ENCODE peak calls at places on chromosomes 1 and 21, in ten cellular contexts. F is brain microvascular endothelial cell, Q is left ventricle myocardium inferior, A is ascending aorta, C is A549, D is right lobe of liver, H is astrocyte of the spinal cord, O is cardiac fibroblast, J is tibial artery, Z is transverse colon. P is an unnamed sample.

GRCh38 chr1:2330511-2331199 is 60.7 kb downstream of the MORN1 start:
- DNase-seq in F (peak), Q (no peak), A (no peak), C (no peak), D (no peak), H (peak), O (peak), J (peak), Z (peak), P (no peak)

GRCh38 chr1:17141441-17142197 is 22.4 kb upstream of the PADI2 start:
- DNase-seq in F (no peak), Q (no peak), A (no peak), C (no peak), D (no peak), H (no peak), O (no peak), J (no peak), Z (no peak), P (no peak)

GRCh38 chr1:10866314-10867091 is 70.1 kb upstream of the CASZ1 start:
- DNase-seq in F (peak), Q (no peak), A (no peak), C (no peak), D (peak), H (no peak), O (peak), J (no peak), Z (peak), P (no peak)

GRCh38 chr1:115462677-115463076 is 124.6 kb upstream of the NGF start:
- DNase-seq in F (no peak), Q (no peak), A (no peak), C (no peak), D (no peak), H (no peak), O (no peak), J (no peak), Z (no peak), P (no peak)

GRCh38 chr1:75134939-75135828 is 996 bp downstream of the LHX8 start:
- DNase-seq in F (no peak), Q (no peak), A (no peak), C (no peak), D (no peak), H (peak), O (peak), J (no peak), Z (no peak), P (no peak)

GRCh38 chr1:85397490-85398044 is 67.4 kb downstream of the DDAH1 start:
- DNase-seq in F (no peak), Q (no peak), A (no peak), C (no peak), D (no peak), H (no peak), O (no peak), J (no peak), Z (no peak), P (no peak)

GRCh38 chr1:17200756-17201155 is 4.2 kb upstream of the PADI1 start:
- DNase-seq in F (no peak), Q (no peak), A (no peak), C (no peak), D (no peak), H (no peak), O (no peak), J (no peak), Z (no peak), P (no peak)

GRCh38 chr1:21304488-21304887 is 14.2 kb upstream of the ECE1 start:
- DNase-seq in F (no peak), Q (no peak), A (no peak), C (no peak), D (no peak), H (no peak), O (no peak), J (no peak), Z (no peak), P (no peak)

DNA sequence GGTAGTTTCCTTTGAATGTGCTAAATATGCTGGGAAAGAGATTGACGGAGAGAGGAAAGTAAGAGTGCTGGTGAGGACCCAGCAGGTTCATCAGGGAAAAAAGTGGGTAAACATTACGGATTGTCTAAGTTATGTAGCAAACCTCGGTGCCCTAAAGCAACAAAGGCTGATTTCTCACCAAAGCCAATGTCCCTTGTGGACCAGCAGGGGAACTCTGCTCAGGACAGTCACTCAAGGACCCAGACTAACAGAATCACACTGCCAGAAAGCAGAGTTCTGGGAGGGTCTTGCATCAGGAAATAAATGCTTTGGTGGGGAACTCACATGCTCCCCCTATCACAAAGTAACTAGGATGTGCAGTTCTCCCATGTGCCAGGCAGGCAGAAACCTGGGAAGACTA is 1.7 kb upstream of the IKBKE start:
- DNase-seq in F (no peak), Q (no peak), A (no peak), C (no peak), D (no peak), H (no peak), O (no peak), J (no peak), Z (no peak), P (no peak)
- TF ChIP-seq CTCF in F (no peak), Q (no peak), A (no peak), C (no peak), D (no peak), H (no peak), O (no peak), J (no peak), Z (no peak), P (no peak)

GRCh38 chr1:154324669-154325582 is at the start of gene ATP8B2:
- DNase-seq in F (peak), Q (peak), A (no peak), C (peak), D (peak), H (peak), O (peak), J (peak), Z (peak), P (no peak)

GRCh38 chr1:154327466-154328317 is 2.4 kb downstream of the ATP8B2 start:
- DNase-seq in F (no peak), Q (no peak), A (no peak), C (no peak), D (no peak), H (no peak), O (no peak), J (no peak), Z (peak), P (no peak)

GRCh38 chr1:154326546-154327465 is 1.5 kb downstream of the ATP8B2 start:
- DNase-seq in F (peak), Q (peak), A (peak), C (no peak), D (no peak), H (peak), O (peak), J (peak), Z (no peak), P (no peak)

GRCh38 chr1:154324241-154324640 is 1.1 kb upstream of the ATP8B2 start:
- DNase-seq in F (no peak), Q (no peak), A (no peak), C (no peak), D (no peak), H (no peak), O (no peak), J (no peak), Z (no peak), P (no peak)

GRCh38 chr1:154325583-154326545 is 539 bp downstream of the ATP8B2 start:
- DNase-seq in F (peak), Q (peak), A (no peak), C (peak), D (peak), H (peak), O (peak), J (peak), Z (peak), P (no peak)
- H3K4me3 ChIP-seq in F (peak), Q (peak), A (peak), C (peak), D (peak), H (peak), O (peak), J (peak), Z (peak), P (no peak)

DNA sequence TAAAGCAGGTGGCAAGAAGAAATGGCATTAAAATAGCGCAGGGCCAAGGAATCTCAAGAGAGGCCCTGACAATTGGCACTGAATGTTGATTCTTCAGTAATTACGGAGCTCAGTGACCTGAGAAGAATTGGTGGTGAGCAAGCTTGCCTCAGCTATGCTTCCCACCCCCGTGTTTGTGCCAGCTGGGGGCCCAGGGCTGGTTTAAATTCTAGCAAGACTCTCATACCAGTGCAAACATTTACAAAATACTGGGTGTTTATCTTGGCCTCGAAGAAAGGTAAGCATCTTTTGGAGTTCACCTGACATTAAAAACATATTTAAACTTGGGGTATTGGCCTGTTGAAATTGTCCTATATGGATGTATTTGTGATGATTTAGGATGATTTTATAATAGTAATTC is 296.7 kb upstream of the USP25 start:
- DNase-seq in F (no peak), Q (no peak), A (no peak), C (no peak), D (no peak), H (peak), O (no peak), J (no peak), Z (no peak), P (no peak)
- TF ChIP-seq CTCF in F (no peak), Q (no peak), A (no peak), C (no peak), D (no peak), H (no peak), O (no peak), J (no peak), Z (no peak), P (no peak)

GRCh38 chr1:47432071-47433036 is 5.5 kb upstream of the FOXD2 start:
- DNase-seq in F (peak), Q (peak), A (no peak), C (peak), D (no peak), H (peak), O (peak), J (peak), Z (peak), P (no peak)
- H3K4me3 ChIP-seq in F (peak), Q (peak), A (no peak), C (no peak), D (no peak), H (no peak), O (peak), J (no peak), Z (peak), P (no peak)

DNA sequence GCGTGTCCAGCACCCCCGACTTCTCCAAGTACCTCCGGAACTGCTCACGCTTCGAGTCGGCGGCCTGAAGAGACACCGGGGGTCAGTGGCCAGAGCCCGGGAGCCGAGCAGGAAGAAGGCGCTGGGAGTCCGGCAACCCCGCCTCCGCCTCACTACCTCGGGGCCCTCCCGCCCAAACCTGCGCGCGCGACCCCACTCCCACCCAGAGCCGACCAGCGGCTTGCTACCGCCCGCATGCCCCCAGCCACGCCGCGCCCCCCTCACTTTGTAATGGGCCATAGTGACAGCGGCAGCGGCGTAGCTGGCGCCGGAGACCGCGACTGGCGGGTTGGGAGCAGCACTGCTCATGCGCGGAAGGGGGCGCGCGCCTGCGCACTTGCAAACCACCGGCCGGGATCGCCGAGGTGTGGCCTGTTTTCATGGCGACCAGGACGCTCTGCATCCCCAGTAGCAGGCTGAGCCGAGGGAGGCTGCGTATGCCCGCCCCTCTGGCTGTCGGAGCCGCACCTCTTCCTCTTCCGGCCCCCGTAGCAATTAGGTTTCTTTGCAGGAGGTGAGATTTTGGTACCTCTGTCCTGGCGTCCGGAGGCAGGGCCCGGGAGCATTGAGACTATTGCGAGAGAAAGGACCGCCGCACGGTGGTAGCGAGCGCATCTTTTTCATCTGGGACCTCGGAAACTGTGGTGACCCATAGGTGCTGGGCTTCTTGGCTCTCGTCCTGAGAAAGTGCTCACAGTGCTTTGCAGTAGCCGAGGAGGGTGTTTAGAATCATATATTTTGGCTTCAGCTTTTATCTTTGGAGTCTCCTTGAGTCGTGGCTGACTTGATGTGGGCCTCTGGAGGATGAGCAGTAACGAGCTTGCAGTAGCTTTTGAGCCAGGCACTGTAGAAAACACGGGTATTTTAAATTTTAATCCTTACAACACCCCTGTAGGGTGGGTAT is at the start of gene MYCBP:
- DNase-seq in F (peak), Q (peak), A (peak), C (peak), D (peak), H (peak), O (peak), J (peak), Z (peak), P (peak)
- TF ChIP-seq CTCF in F (peak), Q (peak), A (no peak), C (no peak), D (no peak), H (no peak), O (peak), J (peak), Z (peak), P (no peak)

DNA sequence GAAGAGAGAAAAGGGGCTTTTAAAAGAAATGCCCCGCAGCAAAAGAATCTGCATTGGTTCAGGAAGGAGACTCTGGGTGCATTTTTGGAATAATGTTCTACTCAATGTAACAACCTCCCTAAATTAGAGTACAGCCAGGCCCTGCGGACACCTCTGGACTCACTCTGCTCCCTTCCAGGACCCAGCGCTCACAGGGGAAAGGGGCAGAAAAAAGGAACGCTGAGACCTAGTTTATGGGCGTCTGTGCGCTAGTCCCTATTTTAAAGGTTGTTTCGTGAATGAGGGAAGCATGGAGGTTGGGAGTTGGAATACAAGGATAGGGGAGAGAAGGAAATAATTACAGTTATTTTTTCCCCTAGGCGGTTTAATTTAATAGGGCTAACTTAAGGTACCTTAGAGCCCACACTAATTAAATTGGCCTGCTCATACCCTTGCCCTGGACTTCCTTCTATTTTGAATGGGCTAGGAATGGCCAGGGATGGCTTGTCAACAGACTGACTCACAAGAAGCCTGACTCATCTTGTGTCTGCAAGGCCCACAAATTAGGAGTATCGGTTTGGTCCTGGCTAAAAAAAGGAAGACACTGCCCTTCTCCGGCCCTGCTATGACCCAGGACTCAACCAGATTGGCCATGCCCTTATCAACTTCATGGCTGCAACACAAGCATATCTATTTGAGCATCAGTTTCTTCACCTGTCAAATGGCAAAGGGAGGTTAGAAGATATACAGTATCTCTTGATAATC is 1.9 kb upstream of the SSBP3 start:
- DNase-seq in F (peak), Q (no peak), A (no peak), C (peak), D (no peak), H (peak), O (peak), J (no peak), Z (no peak), P (no peak)
- H3K4me3 ChIP-seq in F (peak), Q (peak), A (no peak), C (peak), D (no peak), H (no peak), O (no peak), J (no peak), Z (no peak), P (no peak)

GRCh38 chr1:160767417-160768294 is 28.3 kb upstream of the LY9 start:
- DNase-seq in F (no peak), Q (no peak), A (no peak), C (no peak), D (no peak), H (no peak), O (no peak), J (no peak), Z (no peak), P (no peak)

GRCh38 chr1:160763993-160764392 is 24.9 kb downstream of the SLAMF7 start:
- DNase-seq in F (no peak), Q (no peak), A (no peak), C (no peak), D (no peak), H (no peak), O (no peak), J (no peak), Z (no peak), P (no peak)

GRCh38 chr1:160773088-160773487 is 22.9 kb upstream of the LY9 start:
- DNase-seq in F (no peak), Q (no peak), A (no peak), C (no peak), D (no peak), H (no peak), O (no peak), J (no peak), Z (no peak), P (no peak)

DNA sequence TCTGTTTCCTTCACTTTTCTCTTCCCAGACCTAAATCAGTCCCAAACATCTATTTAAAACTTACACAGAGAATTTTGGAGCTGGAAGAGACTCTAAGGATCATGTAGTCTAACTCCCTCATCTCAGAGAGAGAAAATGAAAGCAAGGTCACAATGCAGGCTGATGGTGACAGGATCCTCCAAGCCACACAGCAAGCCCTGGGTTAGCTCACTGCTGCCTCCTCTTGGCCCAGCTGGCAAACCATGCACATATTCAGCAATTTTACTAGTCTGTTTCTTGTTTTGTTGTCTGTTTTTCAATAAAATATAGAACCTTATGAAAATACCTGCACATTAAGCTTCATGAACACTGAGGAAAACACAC is 27.7 kb upstream of the LY9 start:
- DNase-seq in F (peak), Q (peak), A (no peak), C (no peak), D (peak), H (no peak), O (peak), J (no peak), Z (peak), P (no peak)
- TF ChIP-seq CTCF in F (peak), Q (peak), A (peak), C (peak), D (peak), H (no peak), O (peak), J (no peak), Z (peak), P (peak)